ENCODE peak calls at places on chromosomes 11 and 22, in eight cellular contexts. One of them, this sample, is unnamed.

GRCh38 chr11:289145-289705 is 299 bp downstream of the PGGHG start:
- DNase-seq in hepatocyte: no peak
- DNase-seq in PC-9: no peak
- DNase-seq in fibroblast of lung: no peak
- DNase-seq in neuronal stem cell: no peak
- DNase-seq in mesendoderm: no peak
- DNase-seq in MM.1S: no peak
- DNase-seq in IMR-90: no peak
- DNase-seq in this sample: no peak

GRCh38 chr22:22931557-22932270 is 44.1 kb downstream of the IGLL5 start:
- DNase-seq in hepatocyte: no peak
- DNase-seq in PC-9: no peak
- DNase-seq in fibroblast of lung: no peak
- DNase-seq in neuronal stem cell: no peak
- DNase-seq in mesendoderm: no peak
- DNase-seq in MM.1S: peak
- DNase-seq in IMR-90: no peak
- DNase-seq in this sample: no peak

GRCh38 chr22:50562523-50563409 is at the start of gene SYCE3:
- DNase-seq in hepatocyte: peak
- DNase-seq in PC-9: peak
- DNase-seq in fibroblast of lung: peak
- DNase-seq in neuronal stem cell: peak
- DNase-seq in mesendoderm: peak
- DNase-seq in MM.1S: peak
- DNase-seq in IMR-90: peak
- DNase-seq in this sample: peak

GRCh38 chr11:69539416-69540117 is 58.1 kb downstream of the LINC01488 start:
- DNase-seq in hepatocyte: no peak
- DNase-seq in PC-9: no peak
- DNase-seq in fibroblast of lung: no peak
- DNase-seq in neuronal stem cell: no peak
- DNase-seq in mesendoderm: no peak
- DNase-seq in MM.1S: no peak
- DNase-seq in IMR-90: no peak
- DNase-seq in this sample: no peak

GRCh38 chr11:95883381-95883780 is 40.5 kb downstream of the MTMR2 start:
- DNase-seq in hepatocyte: no peak
- DNase-seq in PC-9: peak
- DNase-seq in fibroblast of lung: no peak
- DNase-seq in neuronal stem cell: no peak
- DNase-seq in mesendoderm: no peak
- DNase-seq in MM.1S: no peak
- DNase-seq in IMR-90: no peak
- DNase-seq in this sample: no peak

GRCh38 chr22:31490496-31490925 is 869 bp upstream of the EIF4ENIF1 start:
- DNase-seq in hepatocyte: peak
- DNase-seq in PC-9: peak
- DNase-seq in fibroblast of lung: peak
- DNase-seq in neuronal stem cell: peak
- DNase-seq in mesendoderm: peak
- DNase-seq in MM.1S: peak
- DNase-seq in IMR-90: peak
- DNase-seq in this sample: peak

GRCh38 chr11:60801194-60801593 is 16.1 kb downstream of the MS4A10 start:
- DNase-seq in hepatocyte: no peak
- DNase-seq in PC-9: no peak
- DNase-seq in fibroblast of lung: no peak
- DNase-seq in neuronal stem cell: no peak
- DNase-seq in mesendoderm: no peak
- DNase-seq in MM.1S: no peak
- DNase-seq in IMR-90: no peak
- DNase-seq in this sample: no peak

GRCh38 chr11:32331792-32332191 is 103.5 kb downstream of the WT1 start:
- DNase-seq in hepatocyte: no peak
- DNase-seq in PC-9: no peak
- DNase-seq in fibroblast of lung: no peak
- DNase-seq in neuronal stem cell: no peak
- DNase-seq in mesendoderm: no peak
- DNase-seq in MM.1S: no peak
- DNase-seq in IMR-90: no peak
- DNase-seq in this sample: no peak

GRCh38 chr11:12216100-12216499 is 105.7 kb downstream of the MICAL2 start:
- DNase-seq in hepatocyte: no peak
- DNase-seq in PC-9: no peak
- DNase-seq in fibroblast of lung: no peak
- DNase-seq in neuronal stem cell: no peak
- DNase-seq in mesendoderm: no peak
- DNase-seq in MM.1S: no peak
- DNase-seq in IMR-90: no peak
- DNase-seq in this sample: no peak

GRCh38 chr22:22548910-22549309 is 10.2 kb downstream of the PRAME start:
- DNase-seq in hepatocyte: no peak
- DNase-seq in PC-9: no peak
- DNase-seq in fibroblast of lung: no peak
- DNase-seq in neuronal stem cell: no peak
- DNase-seq in mesendoderm: no peak
- DNase-seq in MM.1S: no peak
- DNase-seq in IMR-90: no peak
- DNase-seq in this sample: no peak

GRCh38 chr11:111089759-111090158 is 155.8 kb upstream of the POU2AF2 start:
- DNase-seq in hepatocyte: no peak
- DNase-seq in PC-9: no peak
- DNase-seq in fibroblast of lung: no peak
- DNase-seq in neuronal stem cell: no peak
- DNase-seq in mesendoderm: no peak
- DNase-seq in MM.1S: no peak
- DNase-seq in IMR-90: no peak
- DNase-seq in this sample: no peak

GRCh38 chr11:24249921-24250320 is 246.9 kb upstream of the LUZP2 start:
- DNase-seq in hepatocyte: no peak
- DNase-seq in PC-9: no peak
- DNase-seq in fibroblast of lung: no peak
- DNase-seq in neuronal stem cell: no peak
- DNase-seq in mesendoderm: no peak
- DNase-seq in MM.1S: no peak
- DNase-seq in IMR-90: no peak
- DNase-seq in this sample: no peak

GRCh38 chr11:2964782-2965181 is 27.3 kb downstream of the NAP1L4 start:
- DNase-seq in hepatocyte: no peak
- DNase-seq in PC-9: no peak
- DNase-seq in fibroblast of lung: no peak
- DNase-seq in neuronal stem cell: no peak
- DNase-seq in mesendoderm: no peak
- DNase-seq in MM.1S: no peak
- DNase-seq in IMR-90: no peak
- DNase-seq in this sample: no peak

GRCh38 chr22:21599053-21599893 is 30.5 kb downstream of the YDJC start:
- DNase-seq in hepatocyte: no peak
- DNase-seq in PC-9: no peak
- DNase-seq in fibroblast of lung: no peak
- DNase-seq in neuronal stem cell: no peak
- DNase-seq in mesendoderm: no peak
- DNase-seq in MM.1S: no peak
- DNase-seq in IMR-90: no peak
- DNase-seq in this sample: no peak

GRCh38 chr11:44065161-44065571 is 904 bp upstream of the ACCS start:
- DNase-seq in hepatocyte: no peak
- DNase-seq in PC-9: no peak
- DNase-seq in fibroblast of lung: no peak
- DNase-seq in neuronal stem cell: no peak
- DNase-seq in mesendoderm: peak
- DNase-seq in MM.1S: no peak
- DNase-seq in IMR-90: no peak
- DNase-seq in this sample: peak

GRCh38 chr11:44066732-44067131 is 662 bp downstream of the ACCS start:
- DNase-seq in hepatocyte: peak
- DNase-seq in PC-9: peak
- DNase-seq in fibroblast of lung: peak
- DNase-seq in neuronal stem cell: no peak
- DNase-seq in mesendoderm: no peak
- DNase-seq in MM.1S: no peak
- DNase-seq in IMR-90: peak
- DNase-seq in this sample: no peak

GRCh38 chr11:44068180-44068579 is 2.1 kb downstream of the ACCS start:
- DNase-seq in hepatocyte: no peak
- DNase-seq in PC-9: no peak
- DNase-seq in fibroblast of lung: no peak
- DNase-seq in neuronal stem cell: no peak
- DNase-seq in mesendoderm: no peak
- DNase-seq in MM.1S: no peak
- DNase-seq in IMR-90: no peak
- DNase-seq in this sample: no peak

GRCh38 chr11:44067266-44067665 is 1.2 kb downstream of the ACCS start:
- DNase-seq in hepatocyte: no peak
- DNase-seq in PC-9: no peak
- DNase-seq in fibroblast of lung: no peak
- DNase-seq in neuronal stem cell: no peak
- DNase-seq in mesendoderm: no peak
- DNase-seq in MM.1S: no peak
- DNase-seq in IMR-90: no peak
- DNase-seq in this sample: no peak

GRCh38 chr11:44065851-44066731 is at the start of gene ACCS:
- DNase-seq in hepatocyte: peak
- DNase-seq in PC-9: peak
- DNase-seq in fibroblast of lung: peak
- DNase-seq in neuronal stem cell: peak
- DNase-seq in mesendoderm: peak
- DNase-seq in MM.1S: peak
- DNase-seq in IMR-90: peak
- DNase-seq in this sample: peak
- H3K4me2 ChIP-seq in hepatocyte: peak
- H3K4me2 ChIP-seq in PC-9: peak
- H3K4me2 ChIP-seq in fibroblast of lung: peak
- H3K4me2 ChIP-seq in neuronal stem cell: peak
- H3K4me2 ChIP-seq in mesendoderm: peak
- H3K4me2 ChIP-seq in MM.1S: peak
- H3K4me2 ChIP-seq in IMR-90: peak
- H3K4me2 ChIP-seq in this sample: peak

GRCh38 chr11:88012456-88012855 is 162.8 kb downstream of the RAB38 start:
- DNase-seq in hepatocyte: no peak
- DNase-seq in PC-9: no peak
- DNase-seq in fibroblast of lung: no peak
- DNase-seq in neuronal stem cell: no peak
- DNase-seq in mesendoderm: no peak
- DNase-seq in MM.1S: no peak
- DNase-seq in IMR-90: no peak
- DNase-seq in this sample: no peak
- H3K4me2 ChIP-seq in hepatocyte: no peak
- H3K4me2 ChIP-seq in PC-9: no peak
- H3K4me2 ChIP-seq in fibroblast of lung: no peak
- H3K4me2 ChIP-seq in neuronal stem cell: no peak
- H3K4me2 ChIP-seq in mesendoderm: no peak
- H3K4me2 ChIP-seq in MM.1S: no peak
- H3K4me2 ChIP-seq in IMR-90: no peak
- H3K4me2 ChIP-seq in this sample: no peak

GRCh38 chr11:8829556-8829955 is 81.4 kb upstream of the AKIP1 start:
- DNase-seq in hepatocyte: no peak
- DNase-seq in PC-9: no peak
- DNase-seq in fibroblast of lung: no peak
- DNase-seq in neuronal stem cell: no peak
- DNase-seq in mesendoderm: no peak
- DNase-seq in MM.1S: no peak
- DNase-seq in IMR-90: no peak
- DNase-seq in this sample: no peak

GRCh38 chr11:8828580-8829358 is 82.2 kb upstream of the AKIP1 start:
- DNase-seq in hepatocyte: no peak
- DNase-seq in PC-9: no peak
- DNase-seq in fibroblast of lung: peak
- DNase-seq in neuronal stem cell: no peak
- DNase-seq in mesendoderm: no peak
- DNase-seq in MM.1S: no peak
- DNase-seq in IMR-90: peak
- DNase-seq in this sample: no peak

GRCh38 chr11:8828055-8828454 is 82.9 kb upstream of the AKIP1 start:
- DNase-seq in hepatocyte: no peak
- DNase-seq in PC-9: no peak
- DNase-seq in fibroblast of lung: no peak
- DNase-seq in neuronal stem cell: no peak
- DNase-seq in mesendoderm: no peak
- DNase-seq in MM.1S: no peak
- DNase-seq in IMR-90: no peak
- DNase-seq in this sample: no peak

GRCh38 chr11:8826901-8827560 is 84.0 kb upstream of the AKIP1 start:
- DNase-seq in hepatocyte: no peak
- DNase-seq in PC-9: no peak
- DNase-seq in fibroblast of lung: peak
- DNase-seq in neuronal stem cell: no peak
- DNase-seq in mesendoderm: peak
- DNase-seq in MM.1S: no peak
- DNase-seq in IMR-90: no peak
- DNase-seq in this sample: peak

DNA sequence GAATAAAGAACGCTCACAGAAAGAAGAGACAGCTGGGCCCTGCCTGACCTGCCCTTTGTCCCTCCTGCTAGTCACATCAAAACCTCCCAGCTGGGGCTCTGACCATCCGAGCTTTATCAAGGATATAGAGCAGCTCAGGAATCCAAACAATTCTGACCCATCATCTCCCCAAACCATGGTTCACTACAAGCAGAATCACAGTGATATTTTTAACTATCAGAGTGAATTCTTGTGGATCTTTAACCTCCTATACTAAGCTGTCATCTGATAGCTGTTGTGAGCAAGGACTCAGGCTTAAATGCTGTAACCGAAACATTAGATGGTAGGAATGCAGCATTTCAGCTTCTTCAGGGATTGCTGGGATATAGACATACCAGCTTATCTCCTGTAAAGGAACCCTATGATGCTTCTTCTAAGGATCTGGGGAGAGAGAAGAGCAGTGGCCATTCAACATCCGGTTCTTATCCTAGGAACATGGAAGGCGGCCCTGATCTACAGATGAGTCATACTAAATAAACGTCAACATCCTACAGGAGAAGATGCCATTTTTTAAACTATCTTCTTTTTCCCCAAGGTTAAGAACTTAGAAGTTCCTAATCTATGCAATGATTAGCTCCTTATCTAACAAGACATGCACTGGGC is 84.7 kb upstream of the AKIP1 start:
- DNase-seq in hepatocyte: peak
- DNase-seq in PC-9: peak
- DNase-seq in fibroblast of lung: peak
- DNase-seq in neuronal stem cell: no peak
- DNase-seq in mesendoderm: peak
- DNase-seq in MM.1S: no peak
- DNase-seq in IMR-90: peak
- DNase-seq in this sample: peak
- H3K4me2 ChIP-seq in hepatocyte: peak
- H3K4me2 ChIP-seq in PC-9: no peak
- H3K4me2 ChIP-seq in fibroblast of lung: peak
- H3K4me2 ChIP-seq in neuronal stem cell: no peak
- H3K4me2 ChIP-seq in mesendoderm: no peak
- H3K4me2 ChIP-seq in MM.1S: no peak
- H3K4me2 ChIP-seq in IMR-90: peak
- H3K4me2 ChIP-seq in this sample: peak

DNA sequence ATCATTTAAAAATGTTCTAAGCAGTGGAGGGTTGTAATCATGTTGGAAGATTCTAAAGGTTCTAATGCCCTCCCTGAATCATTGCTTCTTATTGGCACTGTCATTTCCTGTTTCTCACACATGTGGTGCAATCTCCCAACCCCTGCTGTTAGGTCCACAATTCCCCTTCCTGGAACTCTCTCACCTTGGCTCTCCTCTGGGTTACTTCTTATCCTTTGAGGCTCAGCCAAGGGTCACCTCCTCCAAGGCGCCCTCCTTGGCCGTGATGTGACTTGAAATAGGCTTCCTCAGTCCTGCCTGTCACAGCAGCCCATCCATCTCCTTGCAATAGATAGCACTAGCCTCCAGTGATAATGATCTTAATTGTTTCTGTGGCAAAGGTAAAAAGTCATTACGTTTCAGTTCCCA is 149.8 kb downstream of the TTC17 start:
- DNase-seq in hepatocyte: peak
- DNase-seq in PC-9: peak
- DNase-seq in fibroblast of lung: peak
- DNase-seq in neuronal stem cell: no peak
- DNase-seq in mesendoderm: peak
- DNase-seq in MM.1S: no peak
- DNase-seq in IMR-90: peak
- DNase-seq in this sample: no peak
- H3K4me2 ChIP-seq in hepatocyte: no peak
- H3K4me2 ChIP-seq in PC-9: peak
- H3K4me2 ChIP-seq in fibroblast of lung: no peak
- H3K4me2 ChIP-seq in neuronal stem cell: no peak
- H3K4me2 ChIP-seq in mesendoderm: no peak
- H3K4me2 ChIP-seq in MM.1S: no peak
- H3K4me2 ChIP-seq in IMR-90: no peak
- H3K4me2 ChIP-seq in this sample: no peak

This sample was measured in GM23338.